ENCODE peak calls at places on chromosomes 3 and 15, in four cellular contexts. One of them, this sample, is unnamed.

GRCh38 chr3:17233398-17233800 is 348.6 kb downstream of the PLCL2 start:
- DNase-seq in H9: no peak
- DNase-seq in neuronal stem cell: peak
- DNase-seq in IMR-90: peak
- DNase-seq in this sample: peak

GRCh38 chr3:197792019-197792647 is 1.1 kb downstream of the LRCH3 start:
- DNase-seq in IMR-90: no peak
- DNase-seq in neuronal stem cell: no peak
- DNase-seq in H9: no peak
- DNase-seq in this sample: peak

GRCh38 chr3:171833775-171834460 is 9.2 kb upstream of the TMEM212 start:
- DNase-seq in H9: no peak
- DNase-seq in IMR-90: peak
- DNase-seq in neuronal stem cell: no peak
- DNase-seq in this sample: no peak

GRCh38 chr3:134029734-134030381 is at the start of gene SLCO2A1:
- DNase-seq in neuronal stem cell: peak
- DNase-seq in IMR-90: peak
- DNase-seq in H9: peak
- DNase-seq in this sample: peak

GRCh38 chr15:28096720-28097431 is 2.2 kb downstream of the OCA2 start:
- DNase-seq in H9: peak
- DNase-seq in neuronal stem cell: no peak
- DNase-seq in IMR-90: no peak
- DNase-seq in this sample: no peak

GRCh38 chr3:107670991-107671390 is 148.2 kb downstream of the BBX start:
- DNase-seq in H9: no peak
- DNase-seq in neuronal stem cell: no peak
- DNase-seq in IMR-90: no peak
- DNase-seq in this sample: no peak

GRCh38 chr3:188255190-188255589 is 101.2 kb downstream of the LPP start:
- DNase-seq in H9: no peak
- DNase-seq in IMR-90: no peak
- DNase-seq in neuronal stem cell: no peak
- DNase-seq in this sample: no peak

GRCh38 chr3:28317438-28318022 is 31.0 kb upstream of the ZCWPW2 start:
- DNase-seq in H9: no peak
- DNase-seq in IMR-90: peak
- DNase-seq in neuronal stem cell: peak
- DNase-seq in this sample: peak

GRCh38 chr3:98735761-98736269 is 27.3 kb upstream of the ST3GAL6 start:
- DNase-seq in neuronal stem cell: no peak
- DNase-seq in H9: no peak
- DNase-seq in IMR-90: no peak
- DNase-seq in this sample: peak

GRCh38 chr3:117281371-117281770 is 571.8 kb downstream of the TUSC7 start:
- DNase-seq in IMR-90: peak
- DNase-seq in H9: no peak
- DNase-seq in neuronal stem cell: no peak
- DNase-seq in this sample: no peak

GRCh38 chr3:167811071-167811470 is 75.5 kb downstream of the SERPINI1 start:
- DNase-seq in IMR-90: no peak
- DNase-seq in neuronal stem cell: no peak
- DNase-seq in H9: no peak
- DNase-seq in this sample: no peak

GRCh38 chr15:58546635-58547627 is 115.1 kb downstream of the LIPC start:
- DNase-seq in H9: no peak
- DNase-seq in neuronal stem cell: no peak
- DNase-seq in IMR-90: peak
- DNase-seq in this sample: peak

GRCh38 chr3:101816215-101817149 is 32.8 kb upstream of the NFKBIZ start:
- DNase-seq in H9: no peak
- DNase-seq in neuronal stem cell: no peak
- DNase-seq in IMR-90: no peak
- DNase-seq in this sample: no peak

GRCh38 chr3:42600958-42601675 is 631 bp downstream of the NKTR start:
- DNase-seq in H9: peak
- DNase-seq in neuronal stem cell: no peak
- DNase-seq in IMR-90: peak
- DNase-seq in this sample: peak

GRCh38 chr3:143538577-143538981 is 309.7 kb downstream of the SLC9A9 start:
- DNase-seq in IMR-90: peak
- DNase-seq in neuronal stem cell: no peak
- DNase-seq in H9: no peak
- DNase-seq in this sample: no peak

GRCh38 chr15:50881121-50882048 is 27.1 kb upstream of the AP4E1 start:
- DNase-seq in IMR-90: peak
- DNase-seq in neuronal stem cell: no peak
- DNase-seq in H9: no peak
- DNase-seq in this sample: peak

GRCh38 chr15:59296181-59296617 is 76.5 kb downstream of the MYO1E start:
- DNase-seq in IMR-90: peak
- DNase-seq in H9: peak
- DNase-seq in neuronal stem cell: no peak
- DNase-seq in this sample: peak

GRCh38 chr3:17577795-17578520 is 164.5 kb downstream of the TBC1D5 start:
- DNase-seq in IMR-90: peak
- DNase-seq in H9: no peak
- DNase-seq in neuronal stem cell: no peak
- DNase-seq in this sample: peak

GRCh38 chr3:13653631-13654279 is 104.8 kb downstream of the FBLN2 start:
- DNase-seq in H9: no peak
- DNase-seq in neuronal stem cell: no peak
- DNase-seq in IMR-90: no peak
- DNase-seq in this sample: no peak

GRCh38 chr3:168885028-168885427 is 778.5 kb downstream of the MECOM start:
- DNase-seq in neuronal stem cell: no peak
- DNase-seq in H9: no peak
- DNase-seq in IMR-90: peak
- DNase-seq in this sample: no peak

GRCh38 chr3:120102674-120103073 is 8.4 kb upstream of the GSK3B start:
- DNase-seq in H9: no peak
- DNase-seq in IMR-90: no peak
- DNase-seq in neuronal stem cell: no peak
- DNase-seq in this sample: no peak

GRCh38 chr3:100401674-100402036 is 316 bp downstream of the LNP1 start:
- DNase-seq in H9: no peak
- DNase-seq in neuronal stem cell: no peak
- DNase-seq in IMR-90: peak
- DNase-seq in this sample: peak

GRCh38 chr3:100400782-100401673 is at the start of the genes LNP1 and TOMM70:
- DNase-seq in IMR-90: peak
- DNase-seq in H9: peak
- DNase-seq in neuronal stem cell: peak
- DNase-seq in this sample: peak

GRCh38 chr3:100399341-100400071 is 1.4 kb downstream of the TOMM70 start:
- DNase-seq in IMR-90: no peak
- DNase-seq in H9: no peak
- DNase-seq in neuronal stem cell: no peak
- DNase-seq in this sample: no peak

GRCh38 chr3:100402150-100402706 is 889 bp downstream of the LNP1 start:
- DNase-seq in IMR-90: peak
- DNase-seq in H9: no peak
- DNase-seq in neuronal stem cell: no peak
- DNase-seq in this sample: peak

DNA sequence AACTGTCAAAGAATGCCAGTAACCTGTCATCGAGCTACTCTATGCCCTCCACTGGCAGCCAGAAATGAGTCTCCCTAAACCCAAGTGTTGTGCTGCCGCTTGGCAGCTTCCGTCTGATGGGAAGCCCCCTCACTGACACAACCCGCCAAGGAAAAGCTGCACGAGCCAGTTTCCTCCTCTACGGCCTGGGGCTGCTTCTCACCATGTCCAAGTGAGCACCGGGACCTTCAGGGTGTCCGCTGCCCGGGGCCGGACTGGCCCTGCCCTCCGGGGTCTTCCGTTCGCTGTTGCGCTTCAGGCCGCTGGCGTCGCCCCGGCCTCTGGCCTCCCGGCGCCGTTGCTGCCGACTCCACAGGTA is 486 bp downstream of the TOMM70 start:
- DNase-seq in H9: no peak
- DNase-seq in IMR-90: peak
- DNase-seq in neuronal stem cell: peak
- DNase-seq in this sample: peak
- H4K8ac ChIP-seq in H9: no peak
- H4K8ac ChIP-seq in IMR-90: peak
- H4K8ac ChIP-seq in neuronal stem cell: peak
- H4K8ac ChIP-seq in this sample: peak

DNA sequence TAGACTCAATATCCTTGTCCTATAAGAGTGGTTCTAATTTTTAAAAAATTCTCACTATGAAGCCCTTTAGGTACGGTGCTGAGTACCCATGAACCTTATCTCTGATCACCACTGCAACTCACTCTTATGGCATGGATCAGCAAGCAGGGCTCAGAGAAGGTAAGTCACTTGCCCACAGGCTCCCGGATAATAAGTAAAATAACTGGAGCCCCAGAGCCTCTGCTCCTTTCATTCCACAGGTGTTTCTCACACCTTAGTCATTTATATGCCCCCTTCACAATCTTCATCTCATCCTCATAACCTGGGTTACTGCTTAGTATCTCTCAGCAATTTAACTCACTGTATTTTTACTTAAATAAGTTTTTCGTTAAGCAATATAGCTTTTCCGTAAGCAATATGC is 28.4 kb upstream of the AKAP13 start:
- DNase-seq in IMR-90: no peak
- DNase-seq in neuronal stem cell: no peak
- DNase-seq in H9: no peak
- DNase-seq in this sample: peak
- H3K4me2 ChIP-seq in IMR-90: no peak
- H3K4me2 ChIP-seq in neuronal stem cell: no peak
- H3K4me2 ChIP-seq in H9: no peak
- H3K4me2 ChIP-seq in this sample: no peak

GRCh38 chr3:194098872-194099183 is 37.1 kb upstream of the HES1 start:
- DNase-seq in H9: no peak
- DNase-seq in neuronal stem cell: no peak
- DNase-seq in IMR-90: no peak
- DNase-seq in this sample: no peak
- H3K14ac ChIP-seq in H9: no peak
- H3K14ac ChIP-seq in neuronal stem cell: no peak
- H3K14ac ChIP-seq in IMR-90: no peak
- H3K14ac ChIP-seq in this sample: no peak

GRCh38 chr15:79230766-79231165 is 51.8 kb upstream of the ANKRD34C start:
- DNase-seq in neuronal stem cell: no peak
- DNase-seq in IMR-90: no peak
- DNase-seq in H9: no peak
- DNase-seq in this sample: no peak
- H4K8ac ChIP-seq in neuronal stem cell: no peak
- H4K8ac ChIP-seq in IMR-90: no peak
- H4K8ac ChIP-seq in H9: no peak
- H4K8ac ChIP-seq in this sample: no peak

DNA sequence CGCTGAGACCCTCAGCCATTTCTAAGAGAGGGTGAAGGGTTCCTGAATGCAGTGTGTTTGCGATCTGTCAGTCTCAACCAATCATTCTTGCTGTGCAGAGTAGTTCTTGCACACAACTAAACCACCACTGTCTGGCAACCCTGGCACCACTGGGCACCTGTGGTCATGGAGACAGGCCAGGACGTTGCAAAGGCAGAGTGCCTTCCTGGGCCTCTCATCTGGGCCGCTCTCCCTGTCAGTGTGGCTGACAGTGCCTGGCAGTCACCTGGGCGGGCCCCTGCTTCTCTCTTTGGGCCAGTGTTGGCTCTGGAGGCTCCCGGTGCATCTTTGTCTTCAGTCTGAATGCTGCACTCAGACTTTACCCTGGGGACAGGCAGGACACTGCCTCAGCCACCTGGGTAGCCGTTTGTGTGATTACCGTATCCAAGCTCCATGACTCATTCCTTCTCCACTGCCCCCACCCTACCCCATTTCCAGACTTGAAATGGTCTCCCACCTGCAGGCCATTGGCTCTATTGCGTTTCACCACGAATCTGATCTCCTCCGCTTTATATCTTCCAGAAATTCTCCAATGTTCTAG is 104.6 kb upstream of the KLF13 start:
- DNase-seq in H9: peak
- DNase-seq in neuronal stem cell: no peak
- DNase-seq in IMR-90: no peak
- DNase-seq in this sample: no peak
- H3K4me2 ChIP-seq in H9: no peak
- H3K4me2 ChIP-seq in neuronal stem cell: no peak
- H3K4me2 ChIP-seq in IMR-90: no peak
- H3K4me2 ChIP-seq in this sample: no peak